ENCODE peak calls at places on chromosomes 6 and 20, in six cellular contexts. One of them, this sample, is unnamed.

GRCh38 chr6:105223242-105223641 is 43.4 kb upstream of the POPDC3 start:
- DNase-seq in GM12892: no peak
- DNase-seq in activated naive CD8-positive, alpha-beta T cell treated with anti-CD3 and anti-CD28 coated beads, Interleukin-2, amount 50 U/mL, for 24 hours: no peak
- DNase-seq in fibroblast of gingiva: no peak
- DNase-seq in stimulated activated CD4-positive, alpha-beta T cell treated with anti-CD3 and anti-CD28 coated beads, Interleukin-1b, Interleukin-23, amount 100 ng/mL, for 48 hours: no peak
- DNase-seq in GM23338: no peak
- DNase-seq in this sample: no peak

GRCh38 chr6:87070750-87071149 is 24.2 kb downstream of the CGA start:
- DNase-seq in GM12892: no peak
- DNase-seq in activated naive CD8-positive, alpha-beta T cell treated with anti-CD3 and anti-CD28 coated beads, Interleukin-2, amount 50 U/mL, for 24 hours: no peak
- DNase-seq in fibroblast of gingiva: no peak
- DNase-seq in stimulated activated CD4-positive, alpha-beta T cell treated with anti-CD3 and anti-CD28 coated beads, Interleukin-1b, Interleukin-23, amount 100 ng/mL, for 48 hours: no peak
- DNase-seq in GM23338: no peak
- DNase-seq in this sample: no peak

GRCh38 chr20:46199198-46199597 is 81.1 kb downstream of the CD40 start:
- DNase-seq in GM12892: no peak
- DNase-seq in activated naive CD8-positive, alpha-beta T cell treated with anti-CD3 and anti-CD28 coated beads, Interleukin-2, amount 50 U/mL, for 24 hours: peak
- DNase-seq in fibroblast of gingiva: no peak
- DNase-seq in stimulated activated CD4-positive, alpha-beta T cell treated with anti-CD3 and anti-CD28 coated beads, Interleukin-1b, Interleukin-23, amount 100 ng/mL, for 48 hours: peak
- DNase-seq in GM23338: peak
- DNase-seq in this sample: no peak

GRCh38 chr6:134004714-134005113 is 47.7 kb downstream of the SLC2A12 start:
- DNase-seq in GM12892: no peak
- DNase-seq in activated naive CD8-positive, alpha-beta T cell treated with anti-CD3 and anti-CD28 coated beads, Interleukin-2, amount 50 U/mL, for 24 hours: no peak
- DNase-seq in fibroblast of gingiva: no peak
- DNase-seq in stimulated activated CD4-positive, alpha-beta T cell treated with anti-CD3 and anti-CD28 coated beads, Interleukin-1b, Interleukin-23, amount 100 ng/mL, for 48 hours: no peak
- DNase-seq in GM23338: no peak
- DNase-seq in this sample: no peak

GRCh38 chr20:38184098-38184497 is 19.0 kb upstream of the TGM2 start:
- DNase-seq in GM12892: no peak
- DNase-seq in activated naive CD8-positive, alpha-beta T cell treated with anti-CD3 and anti-CD28 coated beads, Interleukin-2, amount 50 U/mL, for 24 hours: no peak
- DNase-seq in fibroblast of gingiva: no peak
- DNase-seq in stimulated activated CD4-positive, alpha-beta T cell treated with anti-CD3 and anti-CD28 coated beads, Interleukin-1b, Interleukin-23, amount 100 ng/mL, for 48 hours: no peak
- DNase-seq in GM23338: no peak
- DNase-seq in this sample: no peak

GRCh38 chr6:73581293-73581692 is 60.5 kb upstream of the EEF1A1 start:
- DNase-seq in GM12892: no peak
- DNase-seq in activated naive CD8-positive, alpha-beta T cell treated with anti-CD3 and anti-CD28 coated beads, Interleukin-2, amount 50 U/mL, for 24 hours: no peak
- DNase-seq in fibroblast of gingiva: no peak
- DNase-seq in stimulated activated CD4-positive, alpha-beta T cell treated with anti-CD3 and anti-CD28 coated beads, Interleukin-1b, Interleukin-23, amount 100 ng/mL, for 48 hours: no peak
- DNase-seq in GM23338: no peak
- DNase-seq in this sample: no peak

GRCh38 chr6:90397929-90398674 is 101.5 kb upstream of the BACH2 start:
- DNase-seq in GM12892: no peak
- DNase-seq in activated naive CD8-positive, alpha-beta T cell treated with anti-CD3 and anti-CD28 coated beads, Interleukin-2, amount 50 U/mL, for 24 hours: peak
- DNase-seq in fibroblast of gingiva: no peak
- DNase-seq in stimulated activated CD4-positive, alpha-beta T cell treated with anti-CD3 and anti-CD28 coated beads, Interleukin-1b, Interleukin-23, amount 100 ng/mL, for 48 hours: peak
- DNase-seq in GM23338: no peak
- DNase-seq in this sample: peak

GRCh38 chr6:90000864-90001731 is 106.8 kb downstream of the GJA10 start:
- DNase-seq in GM12892: no peak
- DNase-seq in activated naive CD8-positive, alpha-beta T cell treated with anti-CD3 and anti-CD28 coated beads, Interleukin-2, amount 50 U/mL, for 24 hours: no peak
- DNase-seq in fibroblast of gingiva: no peak
- DNase-seq in stimulated activated CD4-positive, alpha-beta T cell treated with anti-CD3 and anti-CD28 coated beads, Interleukin-1b, Interleukin-23, amount 100 ng/mL, for 48 hours: peak
- DNase-seq in GM23338: no peak
- DNase-seq in this sample: no peak

GRCh38 chr6:150865406-150866146 is at the start of gene MTHFD1L:
- DNase-seq in GM12892: peak
- DNase-seq in activated naive CD8-positive, alpha-beta T cell treated with anti-CD3 and anti-CD28 coated beads, Interleukin-2, amount 50 U/mL, for 24 hours: peak
- DNase-seq in fibroblast of gingiva: peak
- DNase-seq in stimulated activated CD4-positive, alpha-beta T cell treated with anti-CD3 and anti-CD28 coated beads, Interleukin-1b, Interleukin-23, amount 100 ng/mL, for 48 hours: peak
- DNase-seq in GM23338: peak
- DNase-seq in this sample: peak

GRCh38 chr6:108198761-108199498 is 33.1 kb downstream of the NR2E1 start:
- DNase-seq in GM12892: no peak
- DNase-seq in activated naive CD8-positive, alpha-beta T cell treated with anti-CD3 and anti-CD28 coated beads, Interleukin-2, amount 50 U/mL, for 24 hours: no peak
- DNase-seq in fibroblast of gingiva: no peak
- DNase-seq in stimulated activated CD4-positive, alpha-beta T cell treated with anti-CD3 and anti-CD28 coated beads, Interleukin-1b, Interleukin-23, amount 100 ng/mL, for 48 hours: no peak
- DNase-seq in GM23338: no peak
- DNase-seq in this sample: no peak

GRCh38 chr6:49072146-49072545 is 390.9 kb downstream of the MMUT start:
- DNase-seq in GM12892: no peak
- DNase-seq in activated naive CD8-positive, alpha-beta T cell treated with anti-CD3 and anti-CD28 coated beads, Interleukin-2, amount 50 U/mL, for 24 hours: no peak
- DNase-seq in fibroblast of gingiva: no peak
- DNase-seq in stimulated activated CD4-positive, alpha-beta T cell treated with anti-CD3 and anti-CD28 coated beads, Interleukin-1b, Interleukin-23, amount 100 ng/mL, for 48 hours: no peak
- DNase-seq in GM23338: no peak
- DNase-seq in this sample: no peak

GRCh38 chr6:150395388-150396009 is 26.7 kb downstream of the IYD start:
- DNase-seq in GM12892: peak
- DNase-seq in activated naive CD8-positive, alpha-beta T cell treated with anti-CD3 and anti-CD28 coated beads, Interleukin-2, amount 50 U/mL, for 24 hours: peak
- DNase-seq in fibroblast of gingiva: peak
- DNase-seq in stimulated activated CD4-positive, alpha-beta T cell treated with anti-CD3 and anti-CD28 coated beads, Interleukin-1b, Interleukin-23, amount 100 ng/mL, for 48 hours: peak
- DNase-seq in GM23338: peak
- DNase-seq in this sample: peak

GRCh38 chr6:73983367-73983766 is 287.4 kb downstream of the CD109 start:
- DNase-seq in GM12892: no peak
- DNase-seq in activated naive CD8-positive, alpha-beta T cell treated with anti-CD3 and anti-CD28 coated beads, Interleukin-2, amount 50 U/mL, for 24 hours: no peak
- DNase-seq in fibroblast of gingiva: peak
- DNase-seq in stimulated activated CD4-positive, alpha-beta T cell treated with anti-CD3 and anti-CD28 coated beads, Interleukin-1b, Interleukin-23, amount 100 ng/mL, for 48 hours: no peak
- DNase-seq in GM23338: no peak
- DNase-seq in this sample: no peak